ENCODE peak calls at places on chromosomes 11 and 22, in seven cellular contexts. U is kidney, B is IMR-90, S is uterus, A is gastrocnemius medialis, O is ovary, V is cardiac muscle cell. Q is an unnamed sample. For H3K4me1, the result is how much of the 10 kb centered on the place peaks cover.

GRCh38 chr11:60743058-60743457 is 13.6 kb upstream of the MS4A15 start:
- DNase-seq in V (no peak), A (no peak), B (no peak), O (no peak), U (no peak), S (no peak), Q (no peak)

GRCh38 chr22:48371391-48371790 is 1456.3 kb downstream of the BRD1 start:
- DNase-seq in V (no peak), A (no peak), B (no peak), O (no peak), U (no peak), S (no peak), Q (no peak)

GRCh38 chr22:47835726-47836125 is 1073.3 kb downstream of the TBC1D22A start:
- DNase-seq in V (peak), B (peak), U (no peak), S (no peak), A (no peak), O (no peak), Q (no peak)

GRCh38 chr22:28297504-28297903 is 378.4 kb upstream of the PITPNB start:
- DNase-seq in O (no peak), A (no peak), S (no peak), U (no peak), V (peak), B (peak), Q (no peak)

GRCh38 chr11:75891947-75892739 is 77.1 kb downstream of the UVRAG start:
- DNase-seq in A (no peak), B (no peak), O (no peak), V (no peak), U (no peak), S (no peak), Q (no peak)

GRCh38 chr11:86719781-86720463 is 47.5 kb upstream of the ME3 start:
- DNase-seq in V (peak), O (no peak), B (peak), A (no peak), S (no peak), U (no peak), Q (no peak)

GRCh38 chr11:112627588-112628045 is 333.6 kb upstream of the NCAM1 start:
- DNase-seq in S (no peak), B (no peak), A (no peak), U (no peak), V (no peak), O (no peak), Q (no peak)

GRCh38 chr11:97110376-97110775 is 720.6 kb downstream of the JRKL start:
- DNase-seq in O (no peak), U (no peak), B (no peak), S (no peak), A (no peak), V (peak), Q (no peak)

GRCh38 chr22:35380013-35380412 is 883 bp upstream of the HMOX1 start:
- DNase-seq in B (peak), A (peak), U (no peak), O (no peak), S (no peak), V (no peak), Q (no peak)

GRCh38 chr11:33179431-33179830 is 18.2 kb upstream of the CSTF3 start:
- DNase-seq in V (peak), B (no peak), S (no peak), A (no peak), U (no peak), O (no peak), Q (no peak)

GRCh38 chr11:10139081-10139480 is 154.9 kb downstream of the SBF2 start:
- DNase-seq in O (no peak), A (no peak), U (no peak), V (no peak), B (no peak), S (no peak), Q (no peak)

GRCh38 chr22:26610072-26610958 is 7.5 kb downstream of the CRYBB1 start:
- DNase-seq in A (no peak), O (no peak), U (no peak), S (no peak), B (peak), V (peak), Q (no peak)

GRCh38 chr11:126082251-126083109 is 19.8 kb upstream of the CDON start:
- DNase-seq in U (no peak), B (no peak), V (no peak), A (no peak), O (no peak), S (no peak), Q (no peak)

GRCh38 chr11:116257871-116258270 is 514.9 kb downstream of the BUD13 start:
- DNase-seq in A (no peak), B (no peak), S (no peak), O (no peak), U (no peak), V (no peak), Q (no peak)

GRCh38 chr11:65814131-65814959 is 19.4 kb upstream of the SNX32 start:
- DNase-seq in A (no peak), V (peak), U (peak), S (no peak), B (peak), O (no peak), Q (peak)

GRCh38 chr11:104547996-104548661 is 350.1 kb downstream of the CASP12 start:
- DNase-seq in V (peak), U (no peak), A (no peak), S (no peak), O (no peak), B (peak), Q (no peak)

GRCh38 chr11:74725701-74726100 is 5.5 kb downstream of the CHRDL2 start:
- DNase-seq in U (no peak), V (no peak), B (peak), A (no peak), O (no peak), S (no peak), Q (no peak)

GRCh38 chr11:67468835-67469811 is at the start of gene TMEM134:
- DNase-seq in V (peak), U (peak), O (peak), A (peak), B (peak), S (peak), Q (peak)

GRCh38 chr11:12008790-12009616 is 577 bp upstream of the DKK3 start:
- DNase-seq in V (peak), O (peak), B (peak), U (no peak), A (no peak), S (peak), Q (no peak)

GRCh38 chr22:47994045-47994444 is 1231.6 kb downstream of the TBC1D22A start:
- DNase-seq in U (no peak), S (no peak), B (no peak), A (no peak), O (no peak), V (no peak), Q (no peak)

GRCh38 chr11:122853971-122854446 is 15.7 kb downstream of the CRTAM start:
- DNase-seq in B (peak), A (no peak), U (no peak), V (peak), S (peak), O (peak), Q (peak)

GRCh38 chr22:48534395-48534958 is 1293.2 kb downstream of the BRD1 start:
- DNase-seq in U (no peak), A (no peak), B (no peak), V (no peak), S (no peak), O (no peak), Q (no peak)

GRCh38 chr22:30803679-30804078 is 109.0 kb downstream of the OSBP2 start:
- DNase-seq in S (no peak), A (no peak), O (no peak), B (no peak), V (no peak), U (no peak), Q (no peak)

GRCh38 chr11:92423635-92424034 is 199.0 kb downstream of the FAT3 start:
- DNase-seq in B (no peak), A (no peak), V (no peak), S (no peak), U (no peak), O (no peak), Q (no peak)

GRCh38 chr11:131977231-131977630 is 606.8 kb downstream of the NTM start:
- DNase-seq in S (no peak), O (no peak), U (no peak), V (no peak), A (no peak), B (peak), Q (no peak)

GRCh38 chr22:29343313-29343805 is 27.9 kb upstream of the RASL10A start:
- DNase-seq in S (no peak), O (no peak), A (no peak), V (peak), B (peak), U (no peak), Q (peak)

GRCh38 chr11:129418039-129418438 is 42.4 kb downstream of the BARX2 start:
- DNase-seq in B (no peak), V (no peak), O (no peak), U (no peak), A (no peak), S (no peak), Q (no peak)

GRCh38 chr11:34346551-34346950 is 11.3 kb downstream of the ABTB2 start:
- DNase-seq in B (no peak), V (peak), S (no peak), U (no peak), O (no peak), A (peak), Q (no peak)

GRCh38 chr22:42958937-42959336 is 56.0 kb downstream of the PACSIN2 start:
- DNase-seq in U (no peak), V (no peak), B (no peak), S (no peak), O (no peak), A (no peak), Q (no peak)

GRCh38 chr22:42960146-42960509 is 54.8 kb downstream of the PACSIN2 start:
- DNase-seq in O (no peak), B (peak), U (no peak), S (no peak), V (no peak), A (peak), Q (no peak)

GRCh38 chr22:42957544-42957943 is 57.4 kb downstream of the PACSIN2 start:
- DNase-seq in U (no peak), O (no peak), A (no peak), S (no peak), V (no peak), B (no peak), Q (no peak)

GRCh38 chr22:42957958-42958357 is 57.0 kb downstream of the PACSIN2 start:
- DNase-seq in V (no peak), A (no peak), B (no peak), S (no peak), O (no peak), U (no peak), Q (no peak)

DNA sequence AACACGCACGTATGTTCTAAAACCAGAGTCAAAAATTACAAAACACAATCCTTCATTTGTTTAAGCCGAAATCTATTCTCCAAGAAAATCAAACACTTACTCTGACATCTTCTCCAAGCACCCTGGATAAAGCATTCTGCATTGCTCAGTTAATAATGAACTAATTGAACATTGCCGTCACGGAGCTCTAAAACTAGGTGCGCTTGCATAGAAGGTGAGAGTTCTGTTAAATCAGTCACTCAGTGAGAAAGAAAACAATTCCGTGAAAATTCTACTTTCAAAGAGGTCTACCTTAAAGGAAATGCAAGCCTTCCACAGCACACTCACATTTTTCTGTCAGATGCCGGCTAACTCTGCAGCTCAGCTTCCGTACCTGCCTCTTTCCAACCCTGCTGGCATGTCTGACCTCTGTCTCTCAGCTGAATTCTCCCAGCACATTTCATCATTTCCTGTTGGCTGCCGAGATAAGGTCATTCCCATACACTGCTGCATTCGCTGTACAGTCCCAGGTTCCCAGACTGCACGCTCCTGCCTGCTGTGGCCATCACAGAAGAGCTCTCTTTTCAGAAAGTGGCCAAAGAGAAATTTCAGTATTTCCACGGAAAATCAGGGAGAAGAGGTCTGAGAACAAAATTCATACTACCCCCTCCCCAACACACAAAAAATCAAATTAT is 55.3 kb downstream of the PACSIN2 start:
- DNase-seq in V (peak), B (peak), U (no peak), A (peak), S (peak), O (no peak), Q (peak)
- H3K4me1 ChIP-seq in V (half or more), B (under half), U (under half), A (under half), S (under half), O (under half), Q (under half)

GRCh38 chr22:19888131-19888746 is 33.6 kb upstream of the GNB1L start:
- DNase-seq in B (no peak), A (no peak), U (peak), S (no peak), O (no peak), V (no peak), Q (no peak)

GRCh38 chr22:19892249-19892879 is 37.7 kb upstream of the GNB1L start:
- DNase-seq in U (peak), V (peak), O (peak), S (peak), B (peak), A (no peak), Q (no peak)

GRCh38 chr22:19890502-19891349 is 36.1 kb upstream of the GNB1L start:
- DNase-seq in B (no peak), V (no peak), O (no peak), S (no peak), A (no peak), U (peak), Q (no peak)

GRCh38 chr22:19891350-19892248 is 36.9 kb upstream of the GNB1L start:
- DNase-seq in U (peak), O (no peak), B (peak), A (no peak), V (peak), S (peak), Q (no peak)

DNA sequence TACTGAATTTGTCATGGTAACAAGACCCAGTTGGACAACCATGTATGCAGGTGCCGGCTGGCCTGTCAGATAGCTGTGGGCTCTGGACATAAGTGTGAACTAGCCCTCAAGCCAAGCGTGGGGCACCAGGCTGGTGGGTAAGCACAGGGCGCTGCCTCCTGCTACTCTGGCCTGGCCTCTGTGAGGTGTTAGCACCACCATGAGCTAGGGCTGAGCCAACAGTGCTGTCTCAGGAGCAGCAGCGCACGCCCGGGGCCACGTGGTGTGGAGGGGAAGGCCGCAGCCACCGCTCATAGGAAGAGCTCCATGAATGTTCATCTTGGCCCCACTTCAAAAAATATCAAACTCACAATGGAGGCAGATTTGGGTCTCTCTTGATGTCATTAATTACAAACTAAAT is 35.3 kb upstream of the GNB1L start:
- DNase-seq in S (no peak), U (peak), V (no peak), O (no peak), B (no peak), A (no peak), Q (no peak)
- H3K4me1 ChIP-seq in S (under half), U (under half), V (under half), O (under half), B (under half), A (under half), Q (under half)

DNA sequence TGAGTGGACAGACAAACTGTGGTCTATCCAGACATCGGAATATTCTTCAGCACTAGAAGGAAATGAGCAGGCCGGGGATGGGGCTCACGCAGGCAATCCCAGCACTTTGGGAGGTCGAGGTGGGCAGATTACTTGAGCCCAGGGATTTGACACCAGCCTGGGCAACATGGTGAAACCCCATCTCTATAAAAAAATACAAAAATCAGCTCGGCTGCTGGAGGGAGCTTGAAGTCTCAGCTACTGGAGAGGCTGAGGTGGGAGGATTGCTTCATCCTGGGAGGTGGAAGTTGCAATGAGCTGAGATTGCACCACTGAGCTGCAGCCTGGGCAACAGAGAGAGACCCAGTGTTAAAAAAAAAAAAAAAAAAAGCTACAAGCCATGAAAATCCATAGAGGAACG is 8.0 kb upstream of the CTSD start:
- DNase-seq in V (peak), U (no peak), B (peak), O (no peak), S (peak), A (peak), Q (no peak)
- H3K4me1 ChIP-seq in V (under half), U (under half), B (under half), O (under half), S (under half), A (under half), Q (under half)

GRCh38 chr11:64777449-64778222 is 706 bp downstream of the SF1 start:
- DNase-seq in U (peak), V (peak), S (peak), A (peak), B (peak), O (peak), Q (peak)

GRCh38 chr11:64778223-64778472 is 194 bp downstream of the SF1 start:
- DNase-seq in V (no peak), U (no peak), O (no peak), S (no peak), A (no peak), B (no peak), Q (no peak)

GRCh38 chr11:64776425-64776824 is 1.9 kb downstream of the SF1 start:
- DNase-seq in U (no peak), O (no peak), S (no peak), A (no peak), B (no peak), V (no peak), Q (no peak)

GRCh38 chr11:64776875-64777274 is 1.5 kb downstream of the SF1 start:
- DNase-seq in A (no peak), U (peak), B (no peak), V (no peak), S (no peak), O (peak), Q (no peak)

DNA sequence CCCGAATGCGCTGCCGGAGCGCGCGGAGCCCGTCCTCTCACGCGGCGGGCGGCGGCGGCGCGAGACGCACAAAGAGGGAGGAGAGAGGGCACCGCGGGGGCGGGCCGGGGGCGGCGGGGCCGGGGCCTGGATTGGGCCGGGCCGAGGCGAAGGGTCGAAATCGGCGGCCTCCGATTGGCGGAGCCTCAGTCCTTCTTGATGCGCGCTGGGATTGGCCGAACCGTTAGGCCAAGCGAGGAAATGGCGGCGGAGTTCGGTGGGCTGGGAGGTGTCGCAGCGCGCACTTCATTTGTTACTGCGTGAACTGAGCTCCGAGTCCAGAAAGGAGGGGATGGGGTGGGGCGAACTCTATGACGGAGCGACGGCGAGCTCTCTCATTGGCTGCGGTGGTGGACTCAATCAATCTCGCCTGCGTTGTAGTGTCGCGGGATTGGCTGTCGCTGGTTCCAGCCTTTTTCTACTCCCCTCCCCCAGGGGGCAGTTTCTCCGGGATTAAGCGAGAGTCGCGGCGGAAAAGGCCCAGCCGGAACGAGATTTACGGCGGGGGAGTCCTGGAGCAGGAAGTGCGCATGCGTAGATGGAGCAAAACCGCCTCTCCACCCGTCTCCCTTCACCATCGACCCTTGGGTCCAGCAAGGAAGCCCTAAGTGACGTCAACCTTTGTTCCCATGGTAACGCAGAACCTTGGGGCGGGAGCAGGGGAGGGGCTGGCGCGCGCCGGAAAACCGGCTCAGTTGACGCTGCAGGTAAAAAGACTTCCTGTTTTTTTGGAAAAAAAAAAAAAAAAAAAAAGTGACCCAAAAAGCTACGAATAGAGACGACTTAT is at the start of gene SF1:
- DNase-seq in B (peak), O (peak), A (peak), V (peak), U (peak), S (peak), Q (peak)
- H3K4me1 ChIP-seq in B (under half), O (under half), A (under half), V (under half), U (under half), S (under half), Q (under half)

GRCh38 chr22:44684506-44685383 is 17.3 kb upstream of the PRR5 start:
- DNase-seq in B (peak), V (peak), U (peak), S (peak), A (peak), O (peak), Q (peak)

GRCh38 chr22:44682556-44683168 is 19.3 kb upstream of the PRR5 start:
- DNase-seq in V (no peak), O (no peak), B (no peak), S (no peak), A (no peak), U (no peak), Q (no peak)

GRCh38 chr22:44685384-44686056 is 16.5 kb upstream of the PRR5 start:
- DNase-seq in U (no peak), S (no peak), O (no peak), B (peak), A (peak), V (peak), Q (peak)

GRCh38 chr22:44683881-44684280 is 18.1 kb upstream of the PRR5 start:
- DNase-seq in S (no peak), O (no peak), V (no peak), B (no peak), A (no peak), U (no peak), Q (no peak)

DNA sequence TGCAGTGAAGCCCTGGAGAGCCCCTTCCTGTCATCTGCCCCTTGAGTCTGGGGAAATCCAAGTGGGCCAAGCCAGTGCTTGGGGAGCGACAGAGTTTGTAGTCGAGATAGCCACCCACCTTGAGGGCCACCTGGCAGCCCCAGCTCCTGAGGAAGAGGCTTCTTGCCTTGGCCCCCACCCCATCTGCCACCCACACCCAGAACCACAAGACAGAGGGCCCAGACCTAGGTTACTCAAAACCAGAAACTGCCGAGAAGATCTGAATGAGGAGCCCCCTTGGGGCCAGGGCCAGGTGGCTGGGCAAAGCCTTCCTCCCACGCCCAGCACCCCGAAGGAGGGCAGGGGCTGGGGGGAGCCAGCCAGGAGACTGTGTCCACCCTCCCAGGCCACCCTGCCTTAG is 18.8 kb upstream of the PRR5 start:
- DNase-seq in B (no peak), O (no peak), U (no peak), A (no peak), V (no peak), S (no peak), Q (no peak)
- H3K4me1 ChIP-seq in B (under half), O (under half), U (under half), A (under half), V (under half), S (under half), Q (under half)